ENCODE peak calls at places on chromosome 9, in seven cellular contexts. U is fibroblast of the aortic adventitia, C is pancreas, W is breast epithelium, H is cardiac muscle cell, V is coronary artery, M is astrocyte of the spinal cord. F is an unnamed sample.

GRCh38 chr9:5278486-5278885 is 26.0 kb downstream of the RLN2 start:
- DNase-seq in U (no peak), C (no peak), W (no peak), H (no peak), V (no peak), M (no peak), F (no peak)

GRCh38 chr9:87765521-87765920 is 39.6 kb downstream of the CTSL start:
- DNase-seq in U (no peak), C (no peak), W (no peak), H (no peak), V (no peak), M (no peak), F (no peak)

GRCh38 chr9:110426052-110426709 is 88.5 kb upstream of the TXNDC8 start:
- DNase-seq in U (peak), C (no peak), W (no peak), H (no peak), V (no peak), M (peak), F (peak)

GRCh38 chr9:5947912-5948311 is 57.2 kb downstream of the MLANA start:
- DNase-seq in U (no peak), C (no peak), W (no peak), H (peak), V (no peak), M (no peak), F (peak)

GRCh38 chr9:69931340-69931739 is 110.7 kb downstream of the CFAP95 start:
- DNase-seq in U (peak), C (no peak), W (no peak), H (no peak), V (no peak), M (no peak), F (peak)

GRCh38 chr9:91191443-91192378 is 170.0 kb downstream of the AUH start:
- DNase-seq in U (no peak), C (no peak), W (peak), H (peak), V (no peak), M (no peak), F (no peak)

GRCh38 chr9:70588381-70588780 is 173.9 kb upstream of the KLF9 start:
- DNase-seq in U (no peak), C (no peak), W (no peak), H (no peak), V (no peak), M (peak), F (no peak)

GRCh38 chr9:35490155-35490909 is 421 bp downstream of the RUSC2 start:
- DNase-seq in U (no peak), C (peak), W (no peak), H (peak), V (peak), M (no peak), F (no peak)

GRCh38 chr9:124869986-124870560 is 8.1 kb downstream of the ARPC5L start:
- DNase-seq in U (no peak), C (no peak), W (no peak), H (peak), V (peak), M (peak), F (peak)

GRCh38 chr9:34547960-34548603 is 25.3 kb upstream of the ENHO start:
- DNase-seq in U (peak), C (peak), W (peak), H (peak), V (peak), M (peak), F (peak)

GRCh38 chr9:127937383-127938297 is at the start of gene DPM2:
- DNase-seq in U (peak), C (peak), W (peak), H (peak), V (no peak), M (peak), F (peak)

GRCh38 chr9:130167927-130168326 is 4.3 kb upstream of the NCS1 start:
- DNase-seq in U (no peak), C (no peak), W (no peak), H (no peak), V (no peak), M (no peak), F (no peak)

GRCh38 chr9:77735515-77735914 is 87.4 kb upstream of the GNA14 start:
- DNase-seq in U (peak), C (no peak), W (no peak), H (no peak), V (no peak), M (peak), F (peak)

GRCh38 chr9:83526901-83527300 is 11.3 kb downstream of the FRMD3 start:
- DNase-seq in U (no peak), C (no peak), W (no peak), H (no peak), V (no peak), M (no peak), F (no peak)

GRCh38 chr9:116395409-116396037 is 241.9 kb downstream of the PAPPA start:
- DNase-seq in U (no peak), C (no peak), W (no peak), H (no peak), V (no peak), M (no peak), F (no peak)

GRCh38 chr9:93118863-93119702 is 15.0 kb downstream of the NINJ1 start:
- DNase-seq in U (no peak), C (peak), W (no peak), H (no peak), V (peak), M (no peak), F (no peak)

GRCh38 chr9:70046274-70047070 is 2.8 kb downstream of the MAMDC2 start:
- DNase-seq in U (peak), C (no peak), W (peak), H (no peak), V (no peak), M (no peak), F (no peak)

GRCh38 chr9:109297899-109298298 is 23.0 kb downstream of the EPB41L4B start:
- DNase-seq in U (peak), C (no peak), W (no peak), H (no peak), V (no peak), M (peak), F (peak)

GRCh38 chr9:38018964-38019602 is 49.9 kb downstream of the SHB start:
- DNase-seq in U (peak), C (no peak), W (no peak), H (peak), V (no peak), M (peak), F (peak)

GRCh38 chr9:113619156-113619861 is 155.8 kb downstream of the RGS3 start:
- DNase-seq in U (no peak), C (no peak), W (no peak), H (no peak), V (peak), M (no peak), F (no peak)

GRCh38 chr9:136717399-136717798 is 5.0 kb downstream of the DIPK1B start:
- DNase-seq in U (no peak), C (no peak), W (no peak), H (no peak), V (no peak), M (no peak), F (no peak)

GRCh38 chr9:123473226-123473625 is 117.2 kb downstream of the CRB2 start:
- DNase-seq in U (no peak), C (no peak), W (no peak), H (peak), V (no peak), M (no peak), F (peak)

GRCh38 chr9:96609732-96610131 is 9.9 kb downstream of the CDC14B start:
- DNase-seq in U (no peak), C (no peak), W (no peak), H (no peak), V (no peak), M (no peak), F (no peak)

GRCh38 chr9:111627260-111627963 is 3.7 kb upstream of the DNAJC25 start:
- DNase-seq in U (no peak), C (no peak), W (no peak), H (no peak), V (no peak), M (no peak), F (no peak)

GRCh38 chr9:129694265-129694664 is 28.8 kb downstream of the PRRX2 start:
- DNase-seq in U (peak), C (no peak), W (no peak), H (no peak), V (no peak), M (no peak), F (no peak)

GRCh38 chr9:133109931-133110650 is 10.9 kb downstream of the RALGDS start:
- DNase-seq in U (no peak), C (no peak), W (no peak), H (no peak), V (peak), M (no peak), F (no peak)

GRCh38 chr9:96241391-96241809 is 60.6 kb downstream of the HSD17B3 start:
- DNase-seq in U (no peak), C (no peak), W (peak), H (no peak), V (no peak), M (peak), F (no peak)

GRCh38 chr9:77673912-77674791 is 26.0 kb upstream of the GNA14 start:
- DNase-seq in U (peak), C (no peak), W (no peak), H (no peak), V (no peak), M (no peak), F (peak)

GRCh38 chr9:13728121-13728520 is 448.6 kb upstream of the MPDZ start:
- DNase-seq in U (no peak), C (no peak), W (peak), H (no peak), V (no peak), M (no peak), F (no peak)

GRCh38 chr9:21102311-21102710 is 24.6 kb upstream of the IFNB1 start:
- DNase-seq in U (peak), C (no peak), W (no peak), H (no peak), V (no peak), M (peak), F (peak)

GRCh38 chr9:34072868-34073590 is 24.3 kb upstream of the UBAP2 start:
- DNase-seq in U (peak), C (no peak), W (no peak), H (no peak), V (no peak), M (peak), F (peak)

GRCh38 chr9:86731511-86731993 is 215.8 kb downstream of the GAS1 start:
- DNase-seq in U (peak), C (no peak), W (no peak), H (no peak), V (no peak), M (peak), F (peak)

GRCh38 chr9:73684601-73685000 is 532.9 kb downstream of the ANXA1 start:
- DNase-seq in U (peak), C (no peak), W (no peak), H (no peak), V (no peak), M (peak), F (peak)

GRCh38 chr9:9498147-9498546 is 1114.7 kb downstream of the PTPRD start:
- DNase-seq in U (no peak), C (no peak), W (no peak), H (no peak), V (no peak), M (no peak), F (peak)

GRCh38 chr9:92887880-92888338 is 10.1 kb upstream of the ZNF484 start:
- DNase-seq in U (no peak), C (no peak), W (no peak), H (peak), V (no peak), M (no peak), F (no peak)

DNA sequence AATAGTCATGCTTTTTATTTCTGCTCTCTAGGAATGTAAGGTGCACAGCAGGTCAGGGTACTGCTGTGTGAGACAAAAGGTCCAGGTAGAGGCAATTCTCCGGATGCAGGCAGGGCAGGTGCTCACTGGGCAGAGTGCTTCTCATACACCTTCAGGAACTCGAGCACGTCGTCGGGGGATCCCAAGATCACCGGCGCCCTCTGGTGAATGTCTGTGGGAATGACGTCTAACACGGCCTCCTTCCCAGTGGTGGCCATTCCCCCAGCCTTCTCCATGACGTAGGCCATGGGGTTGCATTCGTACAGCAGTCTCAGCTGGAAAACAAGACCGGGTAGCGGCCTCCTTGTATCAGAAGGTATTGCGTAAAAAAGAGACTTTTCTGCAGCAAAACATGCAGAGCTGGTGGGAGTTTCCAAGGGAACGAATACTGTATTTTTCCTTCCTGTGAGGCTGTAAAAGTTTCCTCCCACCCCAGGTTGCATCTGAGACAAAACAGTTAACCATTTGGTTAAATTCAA is 9.7 kb upstream of the FBP2 start:
- DNase-seq in U (peak), C (peak), W (peak), H (peak), V (no peak), M (peak), F (peak)
- H3K4me3 ChIP-seq in U (no peak), C (no peak), W (no peak), H (no peak), V (no peak), M (no peak), F (no peak)

DNA sequence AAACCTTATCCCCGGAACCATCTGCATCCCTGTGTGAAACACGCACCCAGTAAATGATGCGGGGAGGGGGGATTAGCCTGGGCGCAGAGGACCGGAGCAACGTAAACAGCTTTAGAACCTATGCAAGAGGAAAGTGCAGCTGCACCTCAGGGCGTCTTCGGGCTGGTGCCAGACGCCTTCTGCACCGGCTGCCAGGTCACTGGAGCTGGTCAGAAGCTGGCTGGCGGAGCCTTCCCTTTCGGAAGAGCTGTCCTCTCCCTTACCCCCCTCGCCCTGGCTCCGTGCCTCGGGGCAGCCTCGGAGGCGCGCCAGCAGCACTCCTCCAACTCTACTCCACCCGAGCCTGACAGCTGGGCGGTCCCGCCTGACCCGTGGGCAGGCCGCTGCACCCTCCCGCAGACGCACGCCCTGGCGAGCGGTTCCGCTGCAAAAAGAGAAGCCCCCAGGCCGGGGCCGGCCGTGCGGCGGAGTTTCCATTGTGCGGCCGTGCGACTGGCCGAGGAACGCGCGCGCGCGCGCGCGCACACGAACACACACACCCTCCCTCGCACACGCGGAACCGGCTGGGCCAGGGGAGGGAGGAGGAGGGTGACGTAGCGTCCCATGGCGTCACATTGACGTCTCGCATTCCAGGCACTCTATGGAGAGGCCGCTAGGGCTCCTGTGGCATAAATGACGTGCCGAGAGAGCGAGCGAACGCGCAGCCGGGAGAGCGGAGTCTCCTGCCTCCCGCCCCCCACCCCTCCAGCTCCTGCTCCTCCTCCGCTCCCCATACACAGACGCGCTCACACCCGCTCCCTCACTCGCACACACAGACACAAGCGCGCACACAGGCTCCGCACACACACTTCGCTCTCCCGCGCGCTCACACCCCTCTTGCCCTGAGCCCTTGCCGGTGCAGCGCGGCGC is at the start of gene NR4A3:
- DNase-seq in U (peak), C (peak), W (peak), H (peak), V (peak), M (peak), F (peak)
- TF ChIP-seq CTCF in U (peak), C (no peak), W (peak), H (peak), V (no peak), M (peak), F (peak)

DNA sequence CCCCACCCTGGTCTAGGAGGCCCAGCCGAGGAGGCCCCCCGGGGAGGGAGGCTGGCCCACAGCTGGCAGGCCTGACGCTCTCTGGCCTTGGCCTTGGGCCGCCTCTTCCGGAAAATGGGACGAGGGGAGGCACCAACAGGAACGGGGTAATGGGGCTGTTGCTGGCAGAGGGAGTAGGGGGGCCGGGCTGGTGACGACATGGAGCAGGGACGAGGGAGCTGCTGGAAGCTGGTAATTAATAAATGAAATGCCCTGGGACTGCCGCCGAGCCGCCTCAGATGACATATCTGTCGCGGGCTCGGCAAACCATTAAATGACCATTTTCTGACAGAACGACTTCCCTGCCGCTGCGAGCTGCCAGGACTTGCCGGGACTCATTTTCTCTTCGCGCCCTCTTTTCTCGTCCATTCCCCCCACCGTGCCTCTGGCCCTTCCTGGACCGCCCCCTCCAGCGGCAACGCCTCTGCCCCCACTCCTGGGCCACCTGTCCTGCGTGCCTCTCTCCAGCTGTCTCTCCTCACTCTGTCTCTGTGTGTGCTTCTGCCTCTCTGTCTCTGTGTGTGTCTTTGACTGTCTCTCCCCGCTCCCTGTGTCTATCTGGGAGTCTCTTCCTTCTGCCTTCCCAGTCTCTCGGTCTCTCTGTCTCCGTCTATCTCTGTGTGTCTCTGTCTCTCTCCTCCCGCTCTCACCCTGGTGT is 215.7 kb downstream of the PAX5 start:
- DNase-seq in U (no peak), C (no peak), W (no peak), H (no peak), V (no peak), M (no peak), F (no peak)
- H3K4me3 ChIP-seq in U (peak), C (no peak), W (peak), H (no peak), V (peak), M (no peak), F (no peak)

GRCh38 chr9:99190597-99191283 is 31.0 kb downstream of the ALG2 start:
- DNase-seq in U (no peak), C (no peak), W (no peak), H (no peak), V (no peak), M (no peak), F (no peak)

GRCh38 chr9:99189887-99190596 is 31.7 kb downstream of the ALG2 start:
- DNase-seq in U (no peak), C (no peak), W (no peak), H (no peak), V (no peak), M (no peak), F (peak)

GRCh38 chr9:99189186-99189585 is 32.6 kb downstream of the ALG2 start:
- DNase-seq in U (no peak), C (no peak), W (no peak), H (no peak), V (no peak), M (no peak), F (no peak)

GRCh38 chr9:99193466-99193821 is 28.3 kb downstream of the ALG2 start:
- DNase-seq in U (no peak), C (no peak), W (no peak), H (no peak), V (no peak), M (no peak), F (no peak)

DNA sequence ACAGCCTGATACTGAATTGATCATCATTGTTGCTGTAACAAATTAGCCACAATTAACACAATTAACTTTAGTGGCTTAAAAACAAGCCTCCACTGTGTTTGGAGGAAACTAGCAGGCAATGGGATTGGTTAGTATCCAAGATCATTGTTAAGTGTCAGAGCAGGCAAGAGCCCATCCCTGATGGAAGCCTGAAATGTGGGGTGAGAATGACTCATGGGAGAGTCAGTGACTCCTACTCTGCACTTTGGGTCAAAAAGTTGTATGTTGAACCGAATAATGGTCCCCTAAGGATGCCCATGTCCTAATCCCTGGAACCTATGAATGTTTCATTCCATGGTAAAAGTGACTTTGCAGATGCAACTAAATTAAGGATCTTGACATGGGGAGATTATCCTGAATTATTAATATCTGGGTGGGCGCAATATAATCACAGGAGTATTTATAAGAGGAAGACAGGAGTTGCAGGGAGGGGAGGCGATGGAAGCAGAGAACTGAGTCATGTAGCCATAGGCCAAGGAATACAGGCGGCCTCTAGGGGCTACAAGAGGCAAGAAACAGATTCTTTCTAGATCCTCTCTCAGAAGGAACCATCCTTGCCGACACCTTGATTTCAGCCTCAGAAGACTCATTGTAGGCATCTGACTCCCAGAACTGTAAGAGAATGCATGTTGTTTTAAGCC is 28.8 kb downstream of the ALG2 start:
- DNase-seq in U (peak), C (no peak), W (no peak), H (no peak), V (no peak), M (no peak), F (peak)
- TF ChIP-seq CTCF in U (peak), C (no peak), W (no peak), H (peak), V (no peak), M (peak), F (peak)